ENCODE peak calls at places on chromosomes 3 and 15, in eight cellular contexts. N is sigmoid colon, K is breast epithelium, L is uterus, F is gastrocnemius medialis, A is right lobe of liver, W is esophagus squamous epithelium, E is lower leg skin. X is an unnamed sample.

GRCh38 chr3:147398841-147399534 is 7.4 kb downstream of the ZIC4 start:
- DNase-seq in N (no peak), K (no peak), L (no peak), F (no peak), A (no peak), W (no peak), E (no peak), X (no peak)

GRCh38 chr3:177554900-177555759 is 357.8 kb upstream of the TBL1XR1 start:
- DNase-seq in N (no peak), K (no peak), L (no peak), F (no peak), A (no peak), W (no peak), E (peak), X (no peak)

GRCh38 chr3:186261638-186262037 is 100.4 kb downstream of the DGKG start:
- DNase-seq in N (no peak), K (no peak), L (no peak), F (no peak), A (no peak), W (no peak), E (no peak), X (peak)

GRCh38 chr15:62769604-62770003 is 272.9 kb upstream of the TPM1 start:
- DNase-seq in N (no peak), K (no peak), L (no peak), F (no peak), A (no peak), W (no peak), E (no peak), X (no peak)

GRCh38 chr3:15438988-15439387 is 11.6 kb downstream of the EAF1 start:
- DNase-seq in N (no peak), K (no peak), L (no peak), F (no peak), A (no peak), W (no peak), E (no peak), X (peak)

GRCh38 chr3:122123885-122124284 is 59.6 kb upstream of the CASR start:
- DNase-seq in N (no peak), K (no peak), L (no peak), F (no peak), A (no peak), W (no peak), E (no peak), X (no peak)

GRCh38 chr15:59940928-59941327 is 63.2 kb upstream of the FOXB1 start:
- DNase-seq in N (no peak), K (no peak), L (no peak), F (no peak), A (no peak), W (no peak), E (no peak), X (no peak)

GRCh38 chr3:69972672-69973071 is 26.9 kb upstream of the SAMMSON start:
- DNase-seq in N (no peak), K (no peak), L (no peak), F (no peak), A (no peak), W (no peak), E (no peak), X (no peak)

GRCh38 chr3:45026038-45026437 is at the start of gene CLEC3B:
- DNase-seq in N (peak), K (no peak), L (peak), F (no peak), A (peak), W (no peak), E (no peak), X (no peak)

GRCh38 chr15:57033715-57034439 is 115.4 kb downstream of the TCF12 start:
- DNase-seq in N (no peak), K (no peak), L (no peak), F (no peak), A (no peak), W (no peak), E (no peak), X (no peak)

GRCh38 chr3:13684854-13685253 is 135.9 kb downstream of the FBLN2 start:
- DNase-seq in N (no peak), K (no peak), L (no peak), F (no peak), A (no peak), W (no peak), E (no peak), X (no peak)

GRCh38 chr15:37764733-37765191 is 169.7 kb upstream of the TMCO5A start:
- DNase-seq in N (no peak), K (no peak), L (no peak), F (no peak), A (no peak), W (no peak), E (no peak), X (peak)

GRCh38 chr3:28139967-28140634 is 101.3 kb upstream of the CMC1 start:
- DNase-seq in N (no peak), K (no peak), L (no peak), F (no peak), A (no peak), W (no peak), E (no peak), X (no peak)

GRCh38 chr3:150721285-150722130 is 17.8 kb upstream of the ERICH6 start:
- DNase-seq in N (no peak), K (no peak), L (no peak), F (no peak), A (no peak), W (no peak), E (no peak), X (peak)

GRCh38 chr15:25177955-25178801 is 223.4 kb downstream of the SNRPN start:
- DNase-seq in N (peak), K (peak), L (peak), F (no peak), A (peak), W (no peak), E (peak), X (no peak)

GRCh38 chr15:68820205-68820588 is 498 bp downstream of the ANP32A start:
- DNase-seq in N (peak), K (no peak), L (peak), F (peak), A (peak), W (no peak), E (no peak), X (peak)

GRCh38 chr3:65967376-65967775 is 71.3 kb downstream of the MAGI1 start:
- DNase-seq in N (no peak), K (no peak), L (no peak), F (no peak), A (no peak), W (no peak), E (no peak), X (no peak)

GRCh38 chr15:56805466-56806146 is 72.3 kb upstream of the ZNF280D start:
- DNase-seq in N (no peak), K (no peak), L (peak), F (peak), A (no peak), W (no peak), E (peak), X (peak)

GRCh38 chr15:22885105-22885504 is 46.6 kb downstream of the NIPA2 start:
- DNase-seq in N (no peak), K (no peak), L (no peak), F (no peak), A (no peak), W (no peak), E (no peak), X (no peak)

GRCh38 chr3:13009946-13010315 is 63.3 kb downstream of the IQSEC1 start:
- DNase-seq in N (no peak), K (no peak), L (no peak), F (no peak), A (no peak), W (no peak), E (no peak), X (no peak)

GRCh38 chr3:177050466-177051237 is 146.6 kb downstream of the TBL1XR1 start:
- DNase-seq in N (no peak), K (no peak), L (no peak), F (no peak), A (no peak), W (no peak), E (no peak), X (peak)

GRCh38 chr3:77084511-77084910 is 44.6 kb downstream of the ROBO2 start:
- DNase-seq in N (no peak), K (no peak), L (no peak), F (no peak), A (no peak), W (no peak), E (no peak), X (no peak)

GRCh38 chr3:98809561-98809960 is 46.4 kb downstream of the ST3GAL6 start:
- DNase-seq in N (no peak), K (no peak), L (no peak), F (no peak), A (no peak), W (no peak), E (no peak), X (no peak)

GRCh38 chr3:124691599-124691998 is 38.7 kb upstream of the UMPS start:
- DNase-seq in N (no peak), K (no peak), L (no peak), F (no peak), A (no peak), W (no peak), E (no peak), X (no peak)

GRCh38 chr3:107414325-107414964 is 37.2 kb downstream of the CCDC54 start:
- DNase-seq in N (no peak), K (no peak), L (no peak), F (no peak), A (no peak), W (no peak), E (no peak), X (no peak)

GRCh38 chr3:57675530-57675929 is 17.3 kb downstream of the DENND6A start:
- DNase-seq in N (no peak), K (no peak), L (no peak), F (no peak), A (no peak), W (no peak), E (no peak), X (no peak)

GRCh38 chr15:101201411-101202174 is 50.3 kb downstream of the CHSY1 start:
- DNase-seq in N (peak), K (peak), L (peak), F (peak), A (peak), W (peak), E (peak), X (no peak)

GRCh38 chr3:99332726-99333125 is 305.7 kb upstream of the COL8A1 start:
- DNase-seq in N (no peak), K (no peak), L (no peak), F (no peak), A (no peak), W (no peak), E (no peak), X (no peak)

GRCh38 chr15:78079296-78080087 is 2.0 kb upstream of the TBC1D2B start:
- DNase-seq in N (peak), K (no peak), L (no peak), F (no peak), A (no peak), W (no peak), E (no peak), X (no peak)

GRCh38 chr3:100086401-100086800 is 27.9 kb downstream of the FILIP1L start:
- DNase-seq in N (no peak), K (no peak), L (no peak), F (no peak), A (no peak), W (no peak), E (no peak), X (no peak)

GRCh38 chr3:41710646-41711388 is 251.1 kb downstream of the ULK4 start:
- DNase-seq in N (no peak), K (no peak), L (no peak), F (no peak), A (no peak), W (no peak), E (no peak), X (no peak)

GRCh38 chr3:98406034-98406433 is 15.6 kb downstream of the OR5K3 start:
- DNase-seq in N (no peak), K (no peak), L (no peak), F (no peak), A (no peak), W (no peak), E (no peak), X (no peak)

GRCh38 chr15:70690012-70690411 is 73.3 kb downstream of the UACA start:
- DNase-seq in N (no peak), K (no peak), L (no peak), F (no peak), A (no peak), W (no peak), E (no peak), X (no peak)

GRCh38 chr15:31263751-31264533 is 62.7 kb upstream of the KLF13 start:
- DNase-seq in N (peak), K (peak), L (no peak), F (peak), A (peak), W (peak), E (peak), X (peak)

GRCh38 chr3:10553586-10554235 is 48.3 kb upstream of the ATP2B2 start:
- DNase-seq in N (peak), K (peak), L (no peak), F (no peak), A (no peak), W (no peak), E (no peak), X (peak)

GRCh38 chr15:79743032-79743431 is 153.8 kb downstream of the MTHFS start:
- DNase-seq in N (no peak), K (no peak), L (no peak), F (no peak), A (no peak), W (no peak), E (no peak), X (no peak)

GRCh38 chr15:78872972-78873795 is 494 bp downstream of the MORF4L1 start:
- DNase-seq in N (peak), K (peak), L (peak), F (peak), A (peak), W (peak), E (peak), X (peak)

GRCh38 chr3:58325525-58325992 is 7.1 kb upstream of the PXK start:
- DNase-seq in N (no peak), K (no peak), L (no peak), F (no peak), A (no peak), W (no peak), E (no peak), X (no peak)

GRCh38 chr3:50268703-50269451 is at the start of gene SEMA3B:
- DNase-seq in N (peak), K (no peak), L (peak), F (no peak), A (no peak), W (no peak), E (no peak), X (no peak)
- TF ChIP-seq POLR2A in N (peak), K (no peak), L (no peak), F (no peak), A (no peak), W (no peak), E (no peak), X (no peak)

DNA sequence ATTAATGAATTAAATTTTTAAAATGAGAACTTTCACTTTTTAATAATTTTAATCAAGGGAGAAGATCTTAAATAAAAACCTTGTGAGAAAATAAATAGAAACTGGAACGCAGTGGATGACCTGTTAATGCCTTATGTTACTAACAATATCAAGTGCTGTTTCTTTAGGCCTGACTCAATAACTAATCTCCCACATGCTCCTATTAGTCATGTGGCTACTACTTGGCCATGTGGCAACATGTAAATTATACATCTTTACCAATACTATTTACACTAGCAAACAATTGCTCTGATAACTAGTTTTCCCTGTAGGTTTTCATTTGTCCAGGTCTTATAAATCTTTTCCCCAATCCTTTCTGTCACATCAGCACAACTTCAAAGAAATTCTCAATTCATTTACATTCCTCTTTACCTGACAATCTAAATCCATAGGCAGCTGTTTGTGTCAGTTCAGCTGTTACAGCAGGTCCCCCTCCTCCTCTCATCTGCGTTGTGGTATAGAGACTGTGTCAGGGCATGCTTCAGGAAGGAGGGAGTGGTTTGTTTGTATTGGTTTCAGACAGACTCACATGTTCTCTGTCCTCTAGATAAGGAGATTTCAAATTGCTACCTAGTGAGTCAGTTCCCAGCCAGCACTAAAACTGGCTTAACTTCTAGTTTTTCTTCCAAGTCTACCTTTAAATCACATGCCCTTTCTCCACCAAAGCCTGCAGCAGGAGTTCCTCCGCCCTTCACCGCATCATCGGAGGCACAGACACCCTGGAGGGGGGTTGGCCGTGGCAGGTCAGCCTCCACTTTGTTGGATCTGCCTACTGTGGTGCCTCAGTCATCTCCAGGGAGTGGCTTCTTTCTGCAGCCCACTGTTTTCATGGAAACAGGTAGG is 11.3 kb upstream of the C3orf52 start:
- DNase-seq in N (no peak), K (no peak), L (no peak), F (no peak), A (peak), W (no peak), E (peak), X (no peak)
- TF ChIP-seq POLR2A in N (no peak), K (no peak), L (no peak), F (no peak), A (no peak), W (no peak), E (no peak), X (no peak)

GRCh38 chr3:138608322-138609214 is at the start of gene FAIM:
- DNase-seq in N (peak), K (peak), L (peak), F (peak), A (peak), W (peak), E (peak), X (peak)
- TF ChIP-seq POLR2A in N (no peak), K (no peak), L (no peak), F (no peak), A (peak), W (no peak), E (no peak), X (no peak)

GRCh38 chr15:39782441-39783138 is at the start of gene FSIP1:
- DNase-seq in N (peak), K (peak), L (peak), F (peak), A (peak), W (peak), E (peak), X (peak)
- TF ChIP-seq POLR2A in N (peak), K (no peak), L (peak), F (peak), A (peak), W (peak), E (no peak), X (peak)

GRCh38 chr3:152271465-152272035 is 2.8 kb downstream of the MBNL1 start:
- DNase-seq in N (no peak), K (no peak), L (no peak), F (no peak), A (no peak), W (no peak), E (no peak), X (peak)

GRCh38 chr3:152270145-152270870 is 1.6 kb downstream of the MBNL1 start:
- DNase-seq in N (no peak), K (no peak), L (no peak), F (peak), A (no peak), W (no peak), E (no peak), X (peak)

GRCh38 chr3:152270944-152271343 is 2.2 kb downstream of the MBNL1 start:
- DNase-seq in N (no peak), K (no peak), L (no peak), F (no peak), A (no peak), W (no peak), E (no peak), X (peak)

GRCh38 chr3:152269423-152270144 is 855 bp downstream of the MBNL1 start:
- DNase-seq in N (peak), K (no peak), L (peak), F (peak), A (peak), W (no peak), E (peak), X (peak)

DNA sequence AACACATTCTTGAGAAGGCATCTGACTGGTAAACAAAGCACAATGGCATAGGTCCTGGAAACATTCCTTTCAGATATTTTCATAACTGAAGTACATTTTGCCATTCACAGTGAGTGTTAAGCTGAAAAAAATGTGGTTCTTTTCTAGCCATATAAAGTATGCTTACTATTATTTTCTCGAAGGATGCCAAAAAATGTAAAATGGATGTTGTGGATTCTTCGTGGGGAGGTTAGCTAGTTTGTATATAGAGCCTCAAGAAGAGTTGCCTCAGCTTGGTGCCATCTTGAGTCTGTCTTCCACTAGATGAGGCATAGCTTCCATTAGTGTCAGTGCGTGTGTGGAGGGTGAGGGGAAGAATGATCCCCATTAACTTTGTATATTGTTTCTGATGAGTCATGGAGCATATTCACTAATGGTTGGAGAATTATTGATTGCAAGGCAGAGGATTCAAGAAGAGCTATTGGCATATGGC is 4.1 kb downstream of the MBNL1 start:
- DNase-seq in N (no peak), K (no peak), L (no peak), F (no peak), A (no peak), W (no peak), E (no peak), X (peak)
- TF ChIP-seq POLR2A in N (no peak), K (no peak), L (no peak), F (no peak), A (no peak), W (no peak), E (no peak), X (peak)

GRCh38 chr3:101827211-101828174 is 21.8 kb upstream of the NFKBIZ start:
- DNase-seq in N (peak), K (peak), L (peak), F (peak), A (peak), W (peak), E (peak), X (peak)
- TF ChIP-seq POLR2A in N (peak), K (no peak), L (peak), F (peak), A (peak), W (peak), E (no peak), X (peak)

GRCh38 chr3:51379746-51380330 is 5.3 kb upstream of the MANF start:
- DNase-seq in N (no peak), K (no peak), L (no peak), F (no peak), A (no peak), W (no peak), E (no peak), X (no peak)

GRCh38 chr3:51380601-51381332 is 4.3 kb upstream of the MANF start:
- DNase-seq in N (no peak), K (no peak), L (no peak), F (no peak), A (no peak), W (no peak), E (no peak), X (no peak)

GRCh38 chr3:51379301-51379700 is 5.8 kb upstream of the MANF start:
- DNase-seq in N (no peak), K (no peak), L (no peak), F (no peak), A (no peak), W (no peak), E (no peak), X (no peak)

GRCh38 chr3:51378075-51378474 is 7.0 kb upstream of the MANF start:
- DNase-seq in N (no peak), K (no peak), L (no peak), F (no peak), A (no peak), W (no peak), E (no peak), X (no peak)

GRCh38 chr3:51378726-51379125 is 6.4 kb upstream of the MANF start:
- DNase-seq in N (no peak), K (no peak), L (no peak), F (no peak), A (no peak), W (no peak), E (no peak), X (no peak)
- TF ChIP-seq POLR2A in N (no peak), K (no peak), L (no peak), F (no peak), A (no peak), W (no peak), E (no peak), X (no peak)

X was measured in erythroblast.